ENCODE peak calls at places on chromosomes 16 and 17, in eight cellular contexts. C is Panc1, T is K562, N is breast epithelium, E is prostate gland, D is GM23338, Q is H1, H is esophagus muscularis mucosa. U is an unnamed sample.
A peak's percentile ranks its signal among the peaks of the same experiment; 100 is the strongest.

GRCh38 chr16:47644166-47644565 is 183.0 kb downstream of the PHKB start:
- DNase-seq in C (no peak), T (no peak), N (no peak), E (no peak), D (no peak), Q (no peak), H (no peak), U (peak; percentile 28)

GRCh38 chr17:82812601-82813000 is 27.2 kb downstream of the ZNF750 start:
- DNase-seq in C (no peak), T (no peak), N (no peak), E (no peak), D (no peak), Q (no peak), H (no peak), U (no peak)

GRCh38 chr17:82170412-82170961 is 42.2 kb downstream of the CCDC57 start:
- DNase-seq in C (no peak), T (peak; percentile 71), N (no peak), E (no peak), D (no peak), Q (no peak), H (no peak), U (no peak)

GRCh38 chr17:4229627-4230026 is 34.2 kb downstream of the ANKFY1 start:
- DNase-seq in C (no peak), T (no peak), N (peak; percentile 56), E (peak; percentile 10), D (no peak), Q (no peak), H (peak; percentile 93), U (no peak)

GRCh38 chr16:27110524-27110896 is 43.8 kb downstream of the C16orf82 start:
- DNase-seq in C (no peak), T (no peak), N (no peak), E (no peak), D (no peak), Q (no peak), H (no peak), U (no peak)

GRCh38 chr17:1090454-1091189 is 89.2 kb downstream of the ABR start:
- DNase-seq in C (no peak), T (no peak), N (no peak), E (peak; percentile 54), D (no peak), Q (no peak), H (no peak), U (peak; percentile 47)

GRCh38 chr16:57759541-57760356 is 24.2 kb downstream of the KATNB1 start:
- DNase-seq in C (no peak), T (no peak), N (peak; percentile 55), E (no peak), D (peak; percentile 27), Q (no peak), H (no peak), U (no peak)

GRCh38 chr16:57540906-57541753 is 1.3 kb upstream of the ADGRG5 start:
- DNase-seq in C (no peak), T (no peak), N (peak; percentile 28), E (no peak), D (no peak), Q (no peak), H (no peak), U (peak; percentile 25)

GRCh38 chr17:28684963-28685362 is 23.0 kb downstream of the SUPT6H start:
- DNase-seq in C (no peak), T (no peak), N (no peak), E (peak; percentile 66), D (no peak), Q (no peak), H (no peak), U (no peak)

GRCh38 chr17:51260237-51260959 is at the start of gene UTP18:
- DNase-seq in C (peak; percentile 85), T (peak; percentile 96), N (peak; percentile 95), E (peak; percentile 96), D (peak; percentile 98), Q (peak; percentile 90), H (peak; percentile 99), U (peak; percentile 97)

GRCh38 chr16:27226976-27227705 is 23.8 kb downstream of the KDM8 start:
- DNase-seq in C (no peak), T (no peak), N (no peak), E (no peak), D (no peak), Q (no peak), H (no peak), U (no peak)

GRCh38 chr17:42387221-42387657 is 1.0 kb downstream of the STAT3 start:
- DNase-seq in C (no peak), T (no peak), N (no peak), E (peak; percentile 71), D (no peak), Q (no peak), H (no peak), U (no peak)

GRCh38 chr16:83912152-83912948 is 13.4 kb downstream of the MLYCD start:
- DNase-seq in C (no peak), T (no peak), N (no peak), E (no peak), D (no peak), Q (no peak), H (no peak), U (no peak)

GRCh38 chr17:29870836-29871430 is 59.1 kb downstream of the SSH2 start:
- DNase-seq in C (no peak), T (no peak), N (no peak), E (no peak), D (no peak), Q (no peak), H (no peak), U (no peak)

GRCh38 chr16:4327782-4328579 is 12.1 kb downstream of the GLIS2 start:
- DNase-seq in C (no peak), T (peak; percentile 49), N (peak; percentile 76), E (peak; percentile 62), D (peak; percentile 95), Q (no peak), H (peak; percentile 96), U (peak; percentile 83)

GRCh38 chr16:56910114-56910511 is 21.8 kb upstream of the HERPUD1 start:
- DNase-seq in C (no peak), T (no peak), N (no peak), E (no peak), D (no peak), Q (no peak), H (no peak), U (no peak)

GRCh38 chr16:50573947-50574751 is 26.0 kb downstream of the NKD1 start:
- DNase-seq in C (no peak), T (no peak), N (no peak), E (no peak), D (no peak), Q (no peak), H (no peak), U (no peak)

GRCh38 chr17:78300962-78301820 is 58.7 kb downstream of the SOCS3 start:
- DNase-seq in C (no peak), T (no peak), N (no peak), E (no peak), D (no peak), Q (no peak), H (no peak), U (no peak)

GRCh38 chr16:55697867-55698266 is 42.1 kb downstream of the SLC6A2 start:
- DNase-seq in C (no peak), T (no peak), N (no peak), E (no peak), D (peak; percentile 28), Q (no peak), H (no peak), U (no peak)

GRCh38 chr16:13471036-13471435 is 448.9 kb upstream of the ERCC4 start:
- DNase-seq in C (no peak), T (no peak), N (no peak), E (no peak), D (peak; percentile 33), Q (no peak), H (no peak), U (no peak)

GRCh38 chr16:56915311-56916105 is 16.4 kb upstream of the HERPUD1 start:
- DNase-seq in C (no peak), T (no peak), N (no peak), E (peak; percentile 60), D (no peak), Q (no peak), H (no peak), U (no peak)

GRCh38 chr16:20678242-20678641 is 19.2 kb downstream of the ACSM1 start:
- DNase-seq in C (no peak), T (no peak), N (no peak), E (no peak), D (no peak), Q (no peak), H (no peak), U (no peak)

GRCh38 chr16:20681821-20682736 is 15.4 kb downstream of the ACSM1 start:
- DNase-seq in C (no peak), T (no peak), N (no peak), E (no peak), D (peak; percentile 59), Q (no peak), H (no peak), U (no peak)

GRCh38 chr16:20689668-20690067 is 7.8 kb downstream of the ACSM1 start:
- DNase-seq in C (no peak), T (no peak), N (no peak), E (no peak), D (no peak), Q (no peak), H (no peak), U (no peak)

DNA sequence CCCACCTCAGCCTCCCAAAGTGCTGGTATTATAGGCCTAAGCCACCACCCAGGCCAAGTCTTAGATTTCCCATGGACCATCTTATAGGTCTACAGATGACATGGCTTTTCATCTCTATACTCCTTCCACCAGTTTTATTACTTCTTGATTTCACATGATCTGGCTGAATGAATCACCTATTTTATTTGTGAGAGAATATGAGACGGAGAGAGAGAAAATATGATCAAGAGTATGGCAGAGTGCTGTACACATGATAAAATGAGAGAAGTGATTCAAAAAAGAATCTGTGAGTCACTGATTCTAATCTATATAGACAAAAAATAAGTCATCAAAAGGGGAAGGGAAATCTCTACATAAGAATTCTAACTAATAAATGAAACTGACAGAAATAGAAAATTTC is 13.7 kb downstream of the ACSM1 start:
- DNase-seq in C (no peak), T (no peak), N (no peak), E (no peak), D (no peak), Q (no peak), H (no peak), U (no peak)
- TF ChIP-seq POLR2AphosphoS5 in C (no peak), T (no peak), N (no peak), E (no peak), D (no peak), Q (no peak), H (no peak), U (no peak)

GRCh38 chr17:44219126-44219635 is 294 bp downstream of the UBTF start:
- DNase-seq in C (no peak), T (peak; percentile 74), N (peak; percentile 49), E (peak; percentile 42), D (peak; percentile 80), Q (no peak), H (no peak), U (peak; percentile 71)
- TF ChIP-seq POLR2AphosphoS5 in C (peak; percentile 23), T (no peak), N (no peak), E (no peak), D (no peak), Q (no peak), H (peak; percentile 4), U (no peak)

DNA sequence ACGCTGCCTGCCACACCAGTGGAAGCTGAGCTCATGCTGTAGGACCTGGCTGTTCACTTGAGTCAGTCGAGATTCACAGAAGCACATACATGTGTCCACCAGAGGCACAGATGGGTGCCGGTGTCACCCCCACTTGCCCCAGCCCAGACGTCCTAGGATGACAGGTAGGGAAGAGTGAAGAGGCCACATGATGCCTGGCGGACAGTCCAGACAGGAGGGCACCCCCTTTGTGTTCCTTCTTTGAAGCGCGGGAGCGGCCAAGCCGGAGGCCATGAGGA is 8.8 kb downstream of the UBE2I start:
- DNase-seq in C (no peak), T (no peak), N (no peak), E (no peak), D (no peak), Q (no peak), H (no peak), U (no peak)
- TF ChIP-seq POLR2AphosphoS5 in C (no peak), T (no peak), N (no peak), E (no peak), D (no peak), Q (peak; percentile 9), H (no peak), U (no peak)

GRCh38 chr17:8823279-8823678 is 24.1 kb upstream of the MFSD6L start:
- DNase-seq in C (no peak), T (no peak), N (no peak), E (no peak), D (no peak), Q (no peak), H (peak; percentile 24), U (no peak)
- TF ChIP-seq POLR2AphosphoS5 in C (no peak), T (no peak), N (no peak), E (no peak), D (no peak), Q (no peak), H (no peak), U (no peak)